ENCODE peak calls at places on chromosome 9, in eight cellular contexts. One of them, this sample, is unnamed.

GRCh38 chr9:38416461-38416860 is 7.8 kb downstream of the IGFBPL1 start:
- DNase-seq in mesothelial cell of epicardium: no peak
- DNase-seq in NCI-H1436 treated with DMSO at 0.1 percent for 48 hours: no peak
- DNase-seq in caudate nucleus: no peak
- DNase-seq in activated CD8-positive, alpha-beta memory T cell treated with anti-CD3 and anti-CD28 coated beads for 1 hour: no peak
- DNase-seq in mucosa of descending colon: no peak
- DNase-seq in NCI-H82: no peak
- DNase-seq in glutamatergic neuron: no peak
- DNase-seq in this sample: no peak

GRCh38 chr9:89986190-89986589 is 381.4 kb downstream of the GADD45G start:
- DNase-seq in mesothelial cell of epicardium: no peak
- DNase-seq in NCI-H1436 treated with DMSO at 0.1 percent for 48 hours: no peak
- DNase-seq in caudate nucleus: no peak
- DNase-seq in activated CD8-positive, alpha-beta memory T cell treated with anti-CD3 and anti-CD28 coated beads for 1 hour: no peak
- DNase-seq in mucosa of descending colon: no peak
- DNase-seq in NCI-H82: no peak
- DNase-seq in glutamatergic neuron: no peak
- DNase-seq in this sample: no peak

GRCh38 chr9:87525546-87526303 is 28.1 kb downstream of the DAPK1 start:
- DNase-seq in mesothelial cell of epicardium: no peak
- DNase-seq in NCI-H1436 treated with DMSO at 0.1 percent for 48 hours: no peak
- DNase-seq in caudate nucleus: no peak
- DNase-seq in activated CD8-positive, alpha-beta memory T cell treated with anti-CD3 and anti-CD28 coated beads for 1 hour: no peak
- DNase-seq in mucosa of descending colon: no peak
- DNase-seq in NCI-H82: no peak
- DNase-seq in glutamatergic neuron: no peak
- DNase-seq in this sample: no peak

GRCh38 chr9:93265972-93266371 is 82.0 kb downstream of the WNK2 start:
- DNase-seq in mesothelial cell of epicardium: no peak
- DNase-seq in NCI-H1436 treated with DMSO at 0.1 percent for 48 hours: no peak
- DNase-seq in caudate nucleus: no peak
- DNase-seq in activated CD8-positive, alpha-beta memory T cell treated with anti-CD3 and anti-CD28 coated beads for 1 hour: no peak
- DNase-seq in mucosa of descending colon: peak; percentile 21
- DNase-seq in NCI-H82: no peak
- DNase-seq in glutamatergic neuron: no peak
- DNase-seq in this sample: no peak

GRCh38 chr9:129291041-129291501 is 113.0 kb upstream of the IER5L start:
- DNase-seq in mesothelial cell of epicardium: peak; percentile 33
- DNase-seq in NCI-H1436 treated with DMSO at 0.1 percent for 48 hours: no peak
- DNase-seq in caudate nucleus: no peak
- DNase-seq in activated CD8-positive, alpha-beta memory T cell treated with anti-CD3 and anti-CD28 coated beads for 1 hour: no peak
- DNase-seq in mucosa of descending colon: no peak
- DNase-seq in NCI-H82: no peak
- DNase-seq in glutamatergic neuron: no peak
- DNase-seq in this sample: no peak

GRCh38 chr9:125436613-125437443 is 175.2 kb downstream of the GAPVD1 start:
- DNase-seq in mesothelial cell of epicardium: no peak
- DNase-seq in NCI-H1436 treated with DMSO at 0.1 percent for 48 hours: no peak
- DNase-seq in caudate nucleus: no peak
- DNase-seq in activated CD8-positive, alpha-beta memory T cell treated with anti-CD3 and anti-CD28 coated beads for 1 hour: no peak
- DNase-seq in mucosa of descending colon: no peak
- DNase-seq in NCI-H82: no peak
- DNase-seq in glutamatergic neuron: no peak
- DNase-seq in this sample: no peak

GRCh38 chr9:14348241-14349140 is 34.5 kb upstream of the NFIB start:
- DNase-seq in mesothelial cell of epicardium: peak; percentile 41
- DNase-seq in NCI-H1436 treated with DMSO at 0.1 percent for 48 hours: no peak
- DNase-seq in caudate nucleus: no peak
- DNase-seq in activated CD8-positive, alpha-beta memory T cell treated with anti-CD3 and anti-CD28 coated beads for 1 hour: no peak
- DNase-seq in mucosa of descending colon: peak; percentile 37
- DNase-seq in NCI-H82: no peak
- DNase-seq in glutamatergic neuron: no peak
- DNase-seq in this sample: no peak

GRCh38 chr9:121322037-121322736 is 47.9 kb downstream of the STOM start:
- DNase-seq in mesothelial cell of epicardium: no peak
- DNase-seq in NCI-H1436 treated with DMSO at 0.1 percent for 48 hours: no peak
- DNase-seq in caudate nucleus: no peak
- DNase-seq in activated CD8-positive, alpha-beta memory T cell treated with anti-CD3 and anti-CD28 coated beads for 1 hour: no peak
- DNase-seq in mucosa of descending colon: no peak
- DNase-seq in NCI-H82: no peak
- DNase-seq in glutamatergic neuron: no peak
- DNase-seq in this sample: no peak

GRCh38 chr9:83219924-83220438 is 157.0 kb upstream of the RASEF start:
- DNase-seq in mesothelial cell of epicardium: no peak
- DNase-seq in NCI-H1436 treated with DMSO at 0.1 percent for 48 hours: no peak
- DNase-seq in caudate nucleus: no peak
- DNase-seq in activated CD8-positive, alpha-beta memory T cell treated with anti-CD3 and anti-CD28 coated beads for 1 hour: no peak
- DNase-seq in mucosa of descending colon: no peak
- DNase-seq in NCI-H82: peak; percentile 8
- DNase-seq in glutamatergic neuron: no peak
- DNase-seq in this sample: no peak

GRCh38 chr9:131310833-131311554 is 21.5 kb downstream of the PLPP7 start:
- DNase-seq in mesothelial cell of epicardium: no peak
- DNase-seq in NCI-H1436 treated with DMSO at 0.1 percent for 48 hours: no peak
- DNase-seq in caudate nucleus: no peak
- DNase-seq in activated CD8-positive, alpha-beta memory T cell treated with anti-CD3 and anti-CD28 coated beads for 1 hour: peak; percentile 34
- DNase-seq in mucosa of descending colon: peak; percentile 54
- DNase-seq in NCI-H82: peak; percentile 26
- DNase-seq in glutamatergic neuron: no peak
- DNase-seq in this sample: no peak

GRCh38 chr9:91659529-91660294 is 236.1 kb upstream of the NFIL3 start:
- DNase-seq in mesothelial cell of epicardium: no peak
- DNase-seq in NCI-H1436 treated with DMSO at 0.1 percent for 48 hours: no peak
- DNase-seq in caudate nucleus: no peak
- DNase-seq in activated CD8-positive, alpha-beta memory T cell treated with anti-CD3 and anti-CD28 coated beads for 1 hour: no peak
- DNase-seq in mucosa of descending colon: no peak
- DNase-seq in NCI-H82: peak; percentile 52
- DNase-seq in glutamatergic neuron: peak; percentile 40
- DNase-seq in this sample: no peak

GRCh38 chr9:88775037-88775471 is 216.2 kb upstream of the S1PR3 start:
- DNase-seq in mesothelial cell of epicardium: no peak
- DNase-seq in NCI-H1436 treated with DMSO at 0.1 percent for 48 hours: no peak
- DNase-seq in caudate nucleus: no peak
- DNase-seq in activated CD8-positive, alpha-beta memory T cell treated with anti-CD3 and anti-CD28 coated beads for 1 hour: no peak
- DNase-seq in mucosa of descending colon: no peak
- DNase-seq in NCI-H82: no peak
- DNase-seq in glutamatergic neuron: no peak
- DNase-seq in this sample: no peak

GRCh38 chr9:71965403-71965802 is 54.0 kb downstream of the C9orf85 start:
- DNase-seq in mesothelial cell of epicardium: no peak
- DNase-seq in NCI-H1436 treated with DMSO at 0.1 percent for 48 hours: no peak
- DNase-seq in caudate nucleus: no peak
- DNase-seq in activated CD8-positive, alpha-beta memory T cell treated with anti-CD3 and anti-CD28 coated beads for 1 hour: no peak
- DNase-seq in mucosa of descending colon: no peak
- DNase-seq in NCI-H82: no peak
- DNase-seq in glutamatergic neuron: no peak
- DNase-seq in this sample: no peak

GRCh38 chr9:125255781-125256391 is 5.7 kb upstream of the GAPVD1 start:
- DNase-seq in mesothelial cell of epicardium: no peak
- DNase-seq in NCI-H1436 treated with DMSO at 0.1 percent for 48 hours: no peak
- DNase-seq in caudate nucleus: no peak
- DNase-seq in activated CD8-positive, alpha-beta memory T cell treated with anti-CD3 and anti-CD28 coated beads for 1 hour: no peak
- DNase-seq in mucosa of descending colon: no peak
- DNase-seq in NCI-H82: peak; percentile 59
- DNase-seq in glutamatergic neuron: peak; percentile 50
- DNase-seq in this sample: no peak

GRCh38 chr9:94937214-94937903 is 210.9 kb downstream of the AOPEP start:
- DNase-seq in mesothelial cell of epicardium: no peak
- DNase-seq in NCI-H1436 treated with DMSO at 0.1 percent for 48 hours: no peak
- DNase-seq in caudate nucleus: no peak
- DNase-seq in activated CD8-positive, alpha-beta memory T cell treated with anti-CD3 and anti-CD28 coated beads for 1 hour: no peak
- DNase-seq in mucosa of descending colon: no peak
- DNase-seq in NCI-H82: no peak
- DNase-seq in glutamatergic neuron: no peak
- DNase-seq in this sample: no peak

GRCh38 chr9:135334953-135335460 is 144.6 kb upstream of the PPP1R26 start:
- DNase-seq in mesothelial cell of epicardium: peak; percentile 25
- DNase-seq in NCI-H1436 treated with DMSO at 0.1 percent for 48 hours: no peak
- DNase-seq in caudate nucleus: no peak
- DNase-seq in activated CD8-positive, alpha-beta memory T cell treated with anti-CD3 and anti-CD28 coated beads for 1 hour: no peak
- DNase-seq in mucosa of descending colon: no peak
- DNase-seq in NCI-H82: no peak
- DNase-seq in glutamatergic neuron: no peak
- DNase-seq in this sample: no peak

GRCh38 chr9:35520404-35520790 is 30.5 kb downstream of the RUSC2 start:
- DNase-seq in mesothelial cell of epicardium: no peak
- DNase-seq in NCI-H1436 treated with DMSO at 0.1 percent for 48 hours: no peak
- DNase-seq in caudate nucleus: no peak
- DNase-seq in activated CD8-positive, alpha-beta memory T cell treated with anti-CD3 and anti-CD28 coated beads for 1 hour: no peak
- DNase-seq in mucosa of descending colon: no peak
- DNase-seq in NCI-H82: no peak
- DNase-seq in glutamatergic neuron: no peak
- DNase-seq in this sample: no peak

GRCh38 chr9:129773262-129774048 is 20.6 kb upstream of the PTGES start:
- DNase-seq in mesothelial cell of epicardium: no peak
- DNase-seq in NCI-H1436 treated with DMSO at 0.1 percent for 48 hours: no peak
- DNase-seq in caudate nucleus: no peak
- DNase-seq in activated CD8-positive, alpha-beta memory T cell treated with anti-CD3 and anti-CD28 coated beads for 1 hour: no peak
- DNase-seq in mucosa of descending colon: no peak
- DNase-seq in NCI-H82: no peak
- DNase-seq in glutamatergic neuron: no peak
- DNase-seq in this sample: no peak

GRCh38 chr9:121272401-121272948 is 4.5 kb downstream of the GSN start:
- DNase-seq in mesothelial cell of epicardium: no peak
- DNase-seq in NCI-H1436 treated with DMSO at 0.1 percent for 48 hours: no peak
- DNase-seq in caudate nucleus: no peak
- DNase-seq in activated CD8-positive, alpha-beta memory T cell treated with anti-CD3 and anti-CD28 coated beads for 1 hour: no peak
- DNase-seq in mucosa of descending colon: no peak
- DNase-seq in NCI-H82: no peak
- DNase-seq in glutamatergic neuron: no peak
- DNase-seq in this sample: no peak

GRCh38 chr9:133064241-133065069 is 2.7 kb downstream of the CEL start:
- DNase-seq in mesothelial cell of epicardium: no peak
- DNase-seq in NCI-H1436 treated with DMSO at 0.1 percent for 48 hours: no peak
- DNase-seq in caudate nucleus: no peak
- DNase-seq in activated CD8-positive, alpha-beta memory T cell treated with anti-CD3 and anti-CD28 coated beads for 1 hour: no peak
- DNase-seq in mucosa of descending colon: no peak
- DNase-seq in NCI-H82: no peak
- DNase-seq in glutamatergic neuron: no peak
- DNase-seq in this sample: no peak

GRCh38 chr9:108468364-108468763 is 387.4 kb downstream of the ACTL7B start:
- DNase-seq in mesothelial cell of epicardium: no peak
- DNase-seq in NCI-H1436 treated with DMSO at 0.1 percent for 48 hours: no peak
- DNase-seq in caudate nucleus: no peak
- DNase-seq in activated CD8-positive, alpha-beta memory T cell treated with anti-CD3 and anti-CD28 coated beads for 1 hour: no peak
- DNase-seq in mucosa of descending colon: peak; percentile 54
- DNase-seq in NCI-H82: peak; percentile 78
- DNase-seq in glutamatergic neuron: peak; percentile 71
- DNase-seq in this sample: no peak

GRCh38 chr9:22124263-22125011 is 115.3 kb upstream of the CDKN2B start:
- DNase-seq in mesothelial cell of epicardium: no peak
- DNase-seq in NCI-H1436 treated with DMSO at 0.1 percent for 48 hours: no peak
- DNase-seq in caudate nucleus: no peak
- DNase-seq in activated CD8-positive, alpha-beta memory T cell treated with anti-CD3 and anti-CD28 coated beads for 1 hour: no peak
- DNase-seq in mucosa of descending colon: peak; percentile 39
- DNase-seq in NCI-H82: no peak
- DNase-seq in glutamatergic neuron: no peak
- DNase-seq in this sample: no peak

GRCh38 chr9:133163559-133164208 is at the start of gene GBGT1:
- DNase-seq in mesothelial cell of epicardium: peak; percentile 74
- DNase-seq in NCI-H1436 treated with DMSO at 0.1 percent for 48 hours: no peak
- DNase-seq in caudate nucleus: no peak
- DNase-seq in activated CD8-positive, alpha-beta memory T cell treated with anti-CD3 and anti-CD28 coated beads for 1 hour: no peak
- DNase-seq in mucosa of descending colon: peak; percentile 77
- DNase-seq in NCI-H82: peak; percentile 49
- DNase-seq in glutamatergic neuron: peak; percentile 70
- DNase-seq in this sample: no peak

GRCh38 chr9:38182321-38182720 is 113.3 kb upstream of the SHB start:
- DNase-seq in mesothelial cell of epicardium: no peak
- DNase-seq in NCI-H1436 treated with DMSO at 0.1 percent for 48 hours: no peak
- DNase-seq in caudate nucleus: no peak
- DNase-seq in activated CD8-positive, alpha-beta memory T cell treated with anti-CD3 and anti-CD28 coated beads for 1 hour: no peak
- DNase-seq in mucosa of descending colon: no peak
- DNase-seq in NCI-H82: peak; percentile 18
- DNase-seq in glutamatergic neuron: no peak
- DNase-seq in this sample: peak; percentile 19

GRCh38 chr9:9061599-9061998 is 1262.0 kb upstream of the DMAC1 start:
- DNase-seq in mesothelial cell of epicardium: no peak
- DNase-seq in NCI-H1436 treated with DMSO at 0.1 percent for 48 hours: no peak
- DNase-seq in caudate nucleus: no peak
- DNase-seq in activated CD8-positive, alpha-beta memory T cell treated with anti-CD3 and anti-CD28 coated beads for 1 hour: no peak
- DNase-seq in mucosa of descending colon: no peak
- DNase-seq in NCI-H82: no peak
- DNase-seq in glutamatergic neuron: no peak
- DNase-seq in this sample: no peak

GRCh38 chr9:69066955-69067354 is 31.4 kb downstream of the FXN start:
- DNase-seq in mesothelial cell of epicardium: no peak
- DNase-seq in NCI-H1436 treated with DMSO at 0.1 percent for 48 hours: no peak
- DNase-seq in caudate nucleus: no peak
- DNase-seq in activated CD8-positive, alpha-beta memory T cell treated with anti-CD3 and anti-CD28 coated beads for 1 hour: no peak
- DNase-seq in mucosa of descending colon: no peak
- DNase-seq in NCI-H82: no peak
- DNase-seq in glutamatergic neuron: peak; percentile 23
- DNase-seq in this sample: no peak

GRCh38 chr9:13330396-13331004 is 51.0 kb upstream of the MPDZ start:
- DNase-seq in mesothelial cell of epicardium: no peak
- DNase-seq in NCI-H1436 treated with DMSO at 0.1 percent for 48 hours: no peak
- DNase-seq in caudate nucleus: no peak
- DNase-seq in activated CD8-positive, alpha-beta memory T cell treated with anti-CD3 and anti-CD28 coated beads for 1 hour: no peak
- DNase-seq in mucosa of descending colon: no peak
- DNase-seq in NCI-H82: peak; percentile 25
- DNase-seq in glutamatergic neuron: no peak
- DNase-seq in this sample: no peak

GRCh38 chr9:109939698-109940342 is 159.8 kb downstream of the PALM2AKAP2 start:
- DNase-seq in mesothelial cell of epicardium: no peak
- DNase-seq in NCI-H1436 treated with DMSO at 0.1 percent for 48 hours: no peak
- DNase-seq in caudate nucleus: no peak
- DNase-seq in activated CD8-positive, alpha-beta memory T cell treated with anti-CD3 and anti-CD28 coated beads for 1 hour: no peak
- DNase-seq in mucosa of descending colon: no peak
- DNase-seq in NCI-H82: no peak
- DNase-seq in glutamatergic neuron: no peak
- DNase-seq in this sample: no peak

GRCh38 chr9:19894975-19895374 is 106.1 kb upstream of the SLC24A2 start:
- DNase-seq in mesothelial cell of epicardium: no peak
- DNase-seq in NCI-H1436 treated with DMSO at 0.1 percent for 48 hours: no peak
- DNase-seq in caudate nucleus: no peak
- DNase-seq in activated CD8-positive, alpha-beta memory T cell treated with anti-CD3 and anti-CD28 coated beads for 1 hour: no peak
- DNase-seq in mucosa of descending colon: no peak
- DNase-seq in NCI-H82: no peak
- DNase-seq in glutamatergic neuron: no peak
- DNase-seq in this sample: no peak

GRCh38 chr9:34392511-34392910 is 15.8 kb upstream of the MYORG start:
- DNase-seq in mesothelial cell of epicardium: no peak
- DNase-seq in NCI-H1436 treated with DMSO at 0.1 percent for 48 hours: no peak
- DNase-seq in caudate nucleus: no peak
- DNase-seq in activated CD8-positive, alpha-beta memory T cell treated with anti-CD3 and anti-CD28 coated beads for 1 hour: no peak
- DNase-seq in mucosa of descending colon: no peak
- DNase-seq in NCI-H82: no peak
- DNase-seq in glutamatergic neuron: no peak
- DNase-seq in this sample: no peak

GRCh38 chr9:93258818-93259489 is 75.0 kb downstream of the WNK2 start:
- DNase-seq in mesothelial cell of epicardium: no peak
- DNase-seq in NCI-H1436 treated with DMSO at 0.1 percent for 48 hours: no peak
- DNase-seq in caudate nucleus: no peak
- DNase-seq in activated CD8-positive, alpha-beta memory T cell treated with anti-CD3 and anti-CD28 coated beads for 1 hour: no peak
- DNase-seq in mucosa of descending colon: peak; percentile 21
- DNase-seq in NCI-H82: no peak
- DNase-seq in glutamatergic neuron: peak; percentile 22
- DNase-seq in this sample: no peak

This sample was measured in NCI-H187.